ENCODE peak calls at places on chromosome X, in five cellular contexts. Q is H9, A is tibial artery, Y is breast epithelium, I is GM23248. E is an unnamed sample.
A peak's percentile ranks its signal among the peaks of the same experiment; 100 is the strongest.

GRCh38 chrX:11558972-11559371 is 106.7 kb downstream of the ARHGAP6 start:
- DNase-seq in Q (peak; percentile 45), A (no peak), Y (no peak), I (peak; percentile 17), E (no peak)

GRCh38 chrX:50765986-50766385 is 48.0 kb downstream of the SHROOM4 start:
- DNase-seq in Q (no peak), A (no peak), Y (no peak), I (no peak), E (no peak)

GRCh38 chrX:130295519-130296314 is 27.0 kb upstream of the ZNF280C start:
- DNase-seq in Q (no peak), A (no peak), Y (no peak), I (peak; percentile 7), E (no peak)

GRCh38 chrX:44596277-44596676 is 53.6 kb upstream of the FUNDC1 start:
- DNase-seq in Q (no peak), A (no peak), Y (no peak), I (no peak), E (no peak)

GRCh38 chrX:70452143-70452733 is 7.6 kb downstream of the DLG3 start:
- DNase-seq in Q (peak; percentile 60), A (peak; percentile 49), Y (peak; percentile 55), I (peak; percentile 58), E (no peak)

GRCh38 chrX:132875705-132876508 is 82.5 kb downstream of the HS6ST2 start:
- DNase-seq in Q (peak; percentile 40), A (no peak), Y (no peak), I (no peak), E (no peak)

GRCh38 chrX:257681-258289 is 23.4 kb upstream of the PLCXD1 start:
- DNase-seq in Q (no peak), A (no peak), Y (no peak), I (no peak), E (no peak)

GRCh38 chrX:130025256-130025655 is 42.8 kb downstream of the BCORL1 start:
- DNase-seq in Q (peak; percentile 74), A (no peak), Y (no peak), I (no peak), E (no peak)

GRCh38 chrX:117038918-117039440 is 576.2 kb upstream of the CT83 start:
- DNase-seq in Q (no peak), A (no peak), Y (no peak), I (no peak), E (no peak)

GRCh38 chrX:79557212-79557611 is 190.1 kb upstream of the ITM2A start:
- DNase-seq in Q (no peak), A (no peak), Y (no peak), I (no peak), E (no peak)

GRCh38 chrX:29661290-29661689 is 554.1 kb upstream of the MAGEB2 start:
- DNase-seq in Q (no peak), A (no peak), Y (no peak), I (peak; percentile 9), E (no peak)

GRCh38 chrX:118872102-118872566 is 48.5 kb downstream of the ZCCHC12 start:
- DNase-seq in Q (no peak), A (peak; percentile 22), Y (no peak), I (peak; percentile 63), E (no peak)

GRCh38 chrX:3219231-3219630 is 127.2 kb downstream of the MXRA5 start:
- DNase-seq in Q (no peak), A (no peak), Y (no peak), I (no peak), E (no peak)

GRCh38 chrX:111505783-111506182 is 5.7 kb upstream of the SERTM2 start:
- DNase-seq in Q (no peak), A (no peak), Y (no peak), I (no peak), E (no peak)

GRCh38 chrX:44267861-44268260 is 75.6 kb downstream of the EFHC2 start:
- DNase-seq in Q (no peak), A (no peak), Y (no peak), I (no peak), E (no peak)

GRCh38 chrX:48791063-48791820 is 4.9 kb downstream of the GATA1 start:
- DNase-seq in Q (no peak), A (no peak), Y (no peak), I (no peak), E (no peak)

GRCh38 chrX:638482-639131 is 8.0 kb downstream of the SHOX start:
- DNase-seq in Q (peak; percentile 65), A (no peak), Y (peak; percentile 15), I (no peak), E (peak; percentile 62)

GRCh38 chrX:47366051-47366722 is 4.2 kb upstream of the ZNF157 start:
- DNase-seq in Q (peak; percentile 80), A (peak; percentile 44), Y (no peak), I (peak; percentile 80), E (peak; percentile 87)

GRCh38 chrX:38009641-38010040 is 3.3 kb downstream of the SYTL5 start:
- DNase-seq in Q (no peak), A (no peak), Y (no peak), I (no peak), E (no peak)

GRCh38 chrX:22128961-22129360 is 96.8 kb downstream of the PHEX start:
- DNase-seq in Q (no peak), A (no peak), Y (no peak), I (peak; percentile 44), E (no peak)

GRCh38 chrX:82087699-82088098 is 885.8 kb downstream of the SH3BGRL start:
- DNase-seq in Q (no peak), A (peak; percentile 19), Y (peak; percentile 56), I (no peak), E (no peak)

GRCh38 chrX:27890611-27891010 is 82.8 kb downstream of the MAGEB10 start:
- DNase-seq in Q (no peak), A (no peak), Y (no peak), I (peak; percentile 22), E (no peak)

GRCh38 chrX:17591741-17592110 is 145.6 kb upstream of the SCML1 start:
- DNase-seq in Q (no peak), A (peak; percentile 22), Y (no peak), I (peak; percentile 77), E (no peak)

GRCh38 chrX:47936224-47936939 is 67.4 kb downstream of the ZNF182 start:
- DNase-seq in Q (no peak), A (no peak), Y (no peak), I (no peak), E (no peak)

GRCh38 chrX:418927-419729 is 32.4 kb upstream of the PPP2R3B start:
- DNase-seq in Q (no peak), A (no peak), Y (no peak), I (no peak), E (no peak)

DNA sequence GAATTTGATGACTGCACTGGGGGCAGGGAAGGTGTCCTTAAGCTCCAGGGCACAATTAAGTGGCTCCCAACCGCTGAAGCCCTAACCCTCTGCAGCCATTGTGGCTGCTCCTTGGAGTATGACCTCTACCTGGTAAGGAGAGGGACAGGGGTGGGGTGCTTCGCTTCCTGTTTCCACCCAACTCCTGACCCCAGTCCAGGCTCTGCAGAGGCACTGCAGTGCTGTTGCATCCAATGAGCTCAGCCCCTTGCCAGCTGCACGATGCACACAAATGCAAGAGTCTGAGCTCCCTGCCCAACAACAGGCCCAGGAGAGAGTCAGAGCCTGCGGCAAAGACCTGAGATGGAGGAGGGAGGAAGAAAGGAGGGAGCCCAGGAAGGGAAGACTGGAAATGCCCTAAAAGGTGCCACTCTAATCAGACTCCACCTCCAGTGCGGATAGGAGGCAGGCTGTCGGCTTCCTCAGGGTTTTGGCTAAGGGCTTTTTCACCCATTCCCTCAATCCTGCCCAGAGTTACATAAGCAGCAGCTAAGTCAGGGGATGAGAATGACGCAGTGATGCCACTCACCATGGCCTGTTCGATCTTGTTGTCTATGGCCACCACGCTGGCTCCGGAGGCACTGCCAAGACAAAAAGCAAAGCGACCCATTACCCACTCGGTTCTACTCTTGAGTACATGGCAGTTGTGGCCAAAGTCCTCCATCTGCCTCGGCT is 60.1 kb downstream of the TSC22D3 start:
- DNase-seq in Q (no peak), A (no peak), Y (no peak), I (peak; percentile 61), E (no peak)
- H3K4me1 ChIP-seq in Q (peaks cover 12% of the 10 kb centered on the region), A (no peaks in the 10 kb centered on the region), Y (no peaks in the 10 kb centered on the region), I (peaks cover 50% of the 10 kb centered on the region), E (peaks cover 14% of the 10 kb centered on the region)

DNA sequence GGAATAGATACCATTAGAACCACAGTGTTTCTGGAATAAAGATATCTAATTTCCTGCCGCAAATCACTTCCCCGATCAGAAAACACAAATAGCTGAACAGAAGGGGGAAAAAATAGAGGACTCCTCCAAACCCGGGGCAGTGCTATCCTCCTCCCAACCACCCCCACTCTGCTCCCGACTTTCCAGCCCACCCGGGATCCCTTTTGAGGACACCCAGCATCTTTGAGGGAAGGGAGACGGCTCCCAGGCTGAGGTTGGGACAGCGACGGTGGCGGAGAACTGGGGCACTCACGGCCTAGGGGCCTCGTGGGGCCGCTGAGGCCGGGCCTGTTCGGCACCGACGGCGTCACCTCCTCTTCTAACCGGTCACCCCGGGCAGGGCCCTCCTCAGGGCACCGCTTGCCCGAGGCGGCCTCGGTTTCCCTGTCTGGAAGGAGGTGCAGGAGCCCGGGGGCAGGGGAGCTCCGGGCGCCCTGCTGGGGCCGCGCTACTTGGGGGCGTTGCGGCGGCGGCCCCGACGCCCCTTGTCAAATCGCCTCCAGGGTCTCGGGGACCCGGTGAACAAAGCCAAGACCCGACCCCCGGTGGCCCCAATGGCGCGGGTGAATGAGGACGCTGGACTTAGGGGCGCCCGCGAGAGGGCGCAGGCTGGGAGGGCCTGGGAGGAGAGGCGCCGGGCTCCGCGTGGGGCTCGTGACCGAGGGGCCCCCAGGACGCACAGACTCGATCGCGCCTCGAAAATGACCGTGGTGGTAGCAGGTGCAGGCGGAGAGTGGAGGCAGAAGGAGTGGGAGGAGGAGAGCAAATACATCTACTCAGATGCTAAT is 6.9 kb upstream of the ARX start:
- DNase-seq in Q (no peak), A (no peak), Y (no peak), I (no peak), E (no peak)
- H3K4me1 ChIP-seq in Q (peaks cover 2% of the 10 kb centered on the region), A (no peaks in the 10 kb centered on the region), Y (no peaks in the 10 kb centered on the region), I (no peaks in the 10 kb centered on the region), E (peaks cover 4% of the 10 kb centered on the region)

DNA sequence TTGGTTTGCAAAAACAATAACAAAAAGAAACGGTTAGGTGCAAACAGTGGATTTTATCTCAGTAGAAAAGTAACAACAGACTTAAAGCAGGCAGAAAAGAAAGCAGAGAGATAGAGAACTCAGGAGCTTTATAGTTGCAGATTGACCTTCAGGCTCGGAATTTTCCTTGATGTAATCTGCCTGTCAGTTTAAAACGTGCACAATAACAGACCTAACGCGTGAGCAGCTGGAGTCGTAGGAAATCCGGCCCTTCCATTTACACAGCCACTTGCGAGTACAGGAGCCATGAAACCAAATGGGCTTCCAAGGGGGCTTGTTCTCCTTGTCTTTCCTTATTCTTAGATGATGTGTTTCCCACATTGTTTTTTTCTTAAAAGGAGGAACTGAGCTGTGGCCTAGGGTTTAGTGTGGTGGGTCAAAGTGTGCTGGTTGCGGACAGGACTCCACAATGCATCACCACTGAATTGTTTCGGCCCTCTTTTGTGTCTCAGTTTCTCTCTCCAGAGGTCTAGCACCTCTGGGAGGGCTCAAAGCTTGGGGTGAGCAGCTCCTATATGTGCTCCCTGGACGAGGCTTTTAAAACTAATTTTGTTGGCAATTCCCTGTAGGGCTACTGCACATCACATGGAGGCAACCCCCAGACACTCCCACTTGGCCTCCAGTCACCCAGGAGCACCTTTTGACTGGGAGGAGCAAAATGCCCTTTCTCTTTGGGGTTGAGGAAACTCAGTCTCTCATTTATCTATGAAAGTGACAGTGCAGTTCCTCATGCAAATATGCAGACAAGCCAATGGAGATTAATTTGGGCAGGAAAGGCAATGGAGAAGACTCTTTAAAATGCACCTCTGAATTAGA is 13.9 kb upstream of the MPP1 start:
- DNase-seq in Q (no peak), A (no peak), Y (no peak), I (no peak), E (no peak)
- H3K4me1 ChIP-seq in Q (peaks cover 2% of the 10 kb centered on the region), A (no peaks in the 10 kb centered on the region), Y (no peaks in the 10 kb centered on the region), I (peaks cover 3% of the 10 kb centered on the region), E (no peaks in the 10 kb centered on the region)

DNA sequence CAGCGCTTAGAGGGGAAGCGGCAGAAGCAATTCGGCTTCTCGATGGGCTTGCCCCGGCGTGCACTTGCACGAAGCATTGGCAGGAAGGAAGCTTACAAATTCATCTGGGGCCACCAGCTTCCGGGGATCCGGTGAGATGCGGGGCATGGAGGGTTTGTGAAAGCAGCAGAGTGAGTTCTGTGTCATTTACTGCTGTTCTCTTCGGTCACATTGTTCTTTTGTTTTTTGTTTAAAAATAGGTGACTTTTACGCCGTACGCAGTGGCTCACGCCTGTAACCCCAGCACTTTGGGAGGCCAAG is 47.0 kb downstream of the ASMT start:
- DNase-seq in Q (no peak), A (no peak), Y (no peak), I (no peak), E (no peak)
- H3K4me1 ChIP-seq in Q (no peaks in the 10 kb centered on the region), A (no peaks in the 10 kb centered on the region), Y (no peaks in the 10 kb centered on the region), I (peaks cover 9% of the 10 kb centered on the region), E (peaks cover 11% of the 10 kb centered on the region)

E was measured in esophagus muscularis mucosa.